ENCODE peak calls at places on chromosomes 11 and 22, in eight cellular contexts. I is A673; G is EL; P is activated naive CD8-positive, alpha-beta T cell treated with anti-CD3 and anti-CD28 coated beads for 36 hours; H is effector memory CD4-positive, alpha-beta T cell; S is hypothalamus; F is heart right ventricle; X is activated CD4-positive, alpha-beta T cell treated with anti-CD3 and anti-CD28 coated beads for 36 hours. W is an unnamed sample.

GRCh38 chr11:8267831-8268529 is 4.3 kb upstream of the LMO1 start:
- DNase-seq in S (no peak), I (no peak), P (peak), H (no peak), F (no peak), X (peak), G (no peak), W (no peak)

GRCh38 chr11:47460571-47461235 is 11.8 kb upstream of the RAPSN start:
- DNase-seq in I (no peak), G (no peak), F (no peak), X (no peak), H (no peak), P (no peak), S (no peak), W (no peak)

GRCh38 chr11:61725632-61726280 is 26.7 kb upstream of the MYRF start:
- DNase-seq in X (no peak), F (no peak), I (no peak), H (no peak), G (no peak), P (no peak), S (no peak), W (no peak)

GRCh38 chr11:128920651-128921050 is 22.0 kb downstream of the TP53AIP1 start:
- DNase-seq in G (no peak), P (no peak), F (no peak), I (no peak), X (no peak), S (no peak), H (no peak), W (no peak)

GRCh38 chr11:107018902-107019493 is 722 bp upstream of the GUCY1A2 start:
- DNase-seq in F (peak), X (peak), G (peak), H (no peak), P (peak), I (peak), S (peak), W (peak)

GRCh38 chr11:76579047-76579751 is 91.3 kb downstream of the LRRC32 start:
- DNase-seq in P (no peak), F (peak), I (peak), X (peak), G (peak), H (no peak), S (no peak), W (peak)

GRCh38 chr11:35970445-35970844 is 26.6 kb downstream of the LDLRAD3 start:
- DNase-seq in S (no peak), G (no peak), I (no peak), F (no peak), X (no peak), P (no peak), H (no peak), W (no peak)

GRCh38 chr11:82818399-82819043 is 81.7 kb downstream of the PRCP start:
- DNase-seq in P (no peak), H (no peak), X (no peak), F (no peak), I (no peak), G (no peak), S (no peak), W (no peak)

GRCh38 chr22:39381009-39381755 is 18.4 kb upstream of the TAB1 start:
- DNase-seq in S (no peak), F (no peak), G (peak), P (no peak), I (no peak), H (no peak), X (no peak), W (no peak)

GRCh38 chr22:25039255-25039654 is 86.7 kb downstream of the KIAA1671 start:
- DNase-seq in S (no peak), H (no peak), X (no peak), I (no peak), F (no peak), P (no peak), G (no peak), W (no peak)

GRCh38 chr22:25390297-25391240 is 171.1 kb downstream of the CRYBB2 start:
- DNase-seq in F (no peak), S (peak), G (no peak), P (no peak), H (no peak), I (no peak), X (no peak), W (no peak)

GRCh38 chr22:44645531-44645930 is 56.5 kb upstream of the PRR5 start:
- DNase-seq in H (no peak), X (no peak), G (no peak), P (no peak), I (no peak), F (no peak), S (no peak), W (no peak)

GRCh38 chr11:76839326-76839725 is 21.4 kb upstream of the ACER3 start:
- DNase-seq in G (no peak), I (no peak), H (no peak), S (no peak), P (no peak), X (no peak), F (no peak), W (no peak)